ENCODE peak calls at places on chromosomes 16 and 17, in eight cellular contexts. F is small intestine; B is iPS DF 6.9; N is testis; E is CD4-positive, CD25-positive, alpha-beta regulatory T cell; V is lung; K is mammary epithelial cell; R is adrenal gland. J is an unnamed sample.
A peak's percentile ranks its signal among the peaks of the same experiment; 100 is the strongest.

GRCh38 chr17:28615260-28615940 is 1.4 kb upstream of the RSKR start:
- DNase-seq in V (no peak), E (no peak), N (no peak), B (no peak), K (no peak), F (no peak), R (no peak), J (no peak)

GRCh38 chr17:10718547-10718946 is 11.3 kb downstream of the TMEM220 start:
- DNase-seq in K (no peak), R (no peak), N (no peak), F (no peak), V (no peak), B (no peak), E (no peak), J (no peak)

GRCh38 chr16:53945996-53946395 is 242.0 kb downstream of the FTO start:
- DNase-seq in F (peak; percentile 36), R (no peak), V (peak; percentile 33), N (no peak), B (peak; percentile 25), K (peak; percentile 43), E (no peak), J (no peak)

GRCh38 chr16:4356820-4357219 is 5.7 kb upstream of the PAM16 start:
- DNase-seq in R (no peak), B (no peak), K (no peak), F (no peak), E (no peak), V (no peak), N (no peak), J (no peak)

GRCh38 chr16:3950343-3951193 is 70.1 kb upstream of the CREBBP start:
- DNase-seq in K (peak; percentile 52), V (peak; percentile 89), F (peak; percentile 84), N (peak; percentile 85), E (no peak), R (peak; percentile 90), B (no peak), J (no peak)

GRCh38 chr17:13106171-13106570 is 88.3 kb upstream of the ELAC2 start:
- DNase-seq in R (no peak), F (no peak), V (no peak), N (no peak), B (no peak), E (no peak), K (no peak), J (no peak)

GRCh38 chr17:82316651-82317393 is 586 bp downstream of the CD7 start:
- DNase-seq in E (no peak), K (no peak), B (no peak), R (no peak), N (no peak), F (no peak), V (no peak), J (no peak)

GRCh38 chr16:88892065-88892464 is 25.6 kb upstream of the PABPN1L start:
- DNase-seq in F (no peak), N (no peak), E (no peak), B (no peak), V (no peak), R (no peak), K (no peak), J (no peak)

GRCh38 chr16:30893082-30893743 is 664 bp downstream of the BCL7C start:
- DNase-seq in N (no peak), E (no peak), F (no peak), V (no peak), K (no peak), B (no peak), R (no peak), J (peak; percentile 35)

GRCh38 chr16:88526008-88526905 is 43.9 kb upstream of the ZC3H18 start:
- DNase-seq in K (no peak), R (no peak), B (no peak), E (no peak), V (no peak), N (no peak), F (peak; percentile 57), J (no peak)

GRCh38 chr17:79792371-79792871 is 4.5 kb downstream of the CBX8 start:
- DNase-seq in F (no peak), N (no peak), E (no peak), V (no peak), B (no peak), R (no peak), K (no peak), J (no peak)

GRCh38 chr17:5644065-5644464 is 59.8 kb upstream of the NLRP1 start:
- DNase-seq in E (no peak), F (no peak), B (no peak), V (no peak), N (no peak), K (no peak), R (no peak), J (no peak)

GRCh38 chr16:48366165-48367093 is 18.8 kb downstream of the SIAH1 start:
- DNase-seq in N (no peak), F (peak; percentile 79), K (peak; percentile 85), V (peak; percentile 65), E (peak; percentile 62), R (peak; percentile 54), B (no peak), J (peak; percentile 74)

GRCh38 chr16:67115649-67116048 is 5.9 kb downstream of the PHAF1 start:
- DNase-seq in V (no peak), N (no peak), E (no peak), R (no peak), K (peak; percentile 93), F (no peak), B (no peak), J (no peak)

GRCh38 chr17:27315796-27316465 is 22.0 kb downstream of the WSB1 start:
- DNase-seq in K (no peak), R (peak; percentile 16), V (no peak), N (no peak), E (no peak), B (no peak), F (peak; percentile 74), J (no peak)

GRCh38 chr17:694239-694638 is 20.4 kb downstream of the VPS53 start:
- DNase-seq in N (no peak), B (no peak), V (no peak), R (no peak), K (peak; percentile 95), F (no peak), E (no peak), J (no peak)

GRCh38 chr16:54148974-54149373 is 137.6 kb downstream of the IRX3 start:
- DNase-seq in F (no peak), N (no peak), B (no peak), V (no peak), K (no peak), R (no peak), E (no peak), J (no peak)

GRCh38 chr16:11536104-11536866 is 50.4 kb downstream of the LITAF start:
- DNase-seq in K (no peak), F (no peak), E (no peak), V (no peak), R (no peak), N (no peak), B (no peak), J (no peak)

GRCh38 chr17:63775420-63775819 is 1.4 kb downstream of the DDX42 start:
- DNase-seq in B (no peak), N (peak; percentile 45), F (no peak), K (no peak), R (no peak), E (no peak), V (no peak), J (no peak)

GRCh38 chr17:49955157-49955556 is 13.8 kb upstream of the DLX4 start:
- DNase-seq in F (no peak), B (no peak), R (no peak), V (no peak), E (no peak), K (no peak), N (no peak), J (no peak)

GRCh38 chr17:33121756-33122155 is 130.1 kb downstream of the SPACA3 start:
- DNase-seq in N (no peak), B (no peak), K (no peak), E (no peak), R (no peak), V (no peak), F (no peak), J (no peak)

GRCh38 chr17:75086496-75087181 is 1.1 kb upstream of the SLC16A5 start:
- DNase-seq in F (peak; percentile 88), R (no peak), E (no peak), N (no peak), V (no peak), B (no peak), K (no peak), J (no peak)
- H3K27ac ChIP-seq in F (peak overlapping the region; percentile 97), R (no peak overlapping the region), E (no peak overlapping the region), N (no peak overlapping the region), V (peak overlapping the region; percentile 99), B (no peak overlapping the region), K (no peak overlapping the region), J (no peak overlapping the region)

GRCh38 chr17:19497616-19498015 is 36.0 kb upstream of the SLC47A1 start:
- DNase-seq in B (no peak), K (no peak), R (no peak), V (no peak), N (no peak), F (no peak), E (no peak), J (no peak)
- H3K4me1 ChIP-seq in B (peaks cover 4% of the 10 kb centered on the region), K (no peaks in the 10 kb centered on the region), R (no peaks in the 10 kb centered on the region), V (no peaks in the 10 kb centered on the region), N (no peaks in the 10 kb centered on the region), F (no peaks in the 10 kb centered on the region), E (no peaks in the 10 kb centered on the region), J (no peaks in the 10 kb centered on the region)

GRCh38 chr16:86066755-86067154 is 167.8 kb downstream of the IRF8 start:
- DNase-seq in B (no peak), N (no peak), V (no peak), F (no peak), R (no peak), E (no peak), K (no peak), J (no peak)

GRCh38 chr16:86067516-86067915 is 168.6 kb downstream of the IRF8 start:
- DNase-seq in E (no peak), K (no peak), N (no peak), V (no peak), R (no peak), B (no peak), F (no peak), J (no peak)

GRCh38 chr16:86068722-86069121 is 169.8 kb downstream of the IRF8 start:
- DNase-seq in R (no peak), K (no peak), F (no peak), N (no peak), B (no peak), V (no peak), E (no peak), J (no peak)

GRCh38 chr16:86069736-86070298 is 170.9 kb downstream of the IRF8 start:
- DNase-seq in V (no peak), B (no peak), F (no peak), R (no peak), K (no peak), E (no peak), N (no peak), J (no peak)

GRCh38 chr16:86067936-86068335 is 169.0 kb downstream of the IRF8 start:
- DNase-seq in B (no peak), R (no peak), K (no peak), V (no peak), E (no peak), F (no peak), N (no peak), J (no peak)
- H3K9me3 ChIP-seq in B (no peaks in the 10 kb centered on the region), R (no peaks in the 10 kb centered on the region), K (no peaks in the 10 kb centered on the region), V (no peaks in the 10 kb centered on the region), E (no peaks in the 10 kb centered on the region), F (no peaks in the 10 kb centered on the region), N (no peaks in the 10 kb centered on the region), J (no peaks in the 10 kb centered on the region)

DNA sequence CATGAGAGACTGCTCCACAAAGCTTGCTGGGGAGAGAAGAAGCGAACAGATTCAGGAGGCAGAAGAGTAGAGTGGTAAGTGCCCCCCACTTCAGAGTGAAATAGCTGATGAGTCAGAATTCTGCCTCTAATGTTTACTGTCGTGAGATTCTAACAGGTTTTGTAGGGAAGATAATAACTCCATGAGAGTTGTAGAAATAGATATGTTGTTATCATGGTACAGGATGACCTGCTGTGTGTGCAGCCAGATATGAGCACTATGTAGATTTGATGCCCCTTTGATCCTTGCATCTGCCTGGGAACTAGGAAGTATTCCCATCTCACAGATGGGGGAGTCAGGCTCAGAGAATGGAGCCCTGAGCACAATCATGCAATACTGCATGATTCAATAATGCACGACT is 502.4 kb upstream of the CDH11 start:
- DNase-seq in E (no peak), B (no peak), N (no peak), K (no peak), F (no peak), V (no peak), R (no peak), J (no peak)
- H3K27ac ChIP-seq in E (no peak overlapping the region), B (no peak overlapping the region), N (no peak overlapping the region), K (no peak overlapping the region), F (no peak overlapping the region), V (no peak overlapping the region), R (no peak overlapping the region), J (no peak overlapping the region)

J was measured in CD8-positive, alpha-beta memory T cell.